ENCODE peak calls at places on chromosomes 13 and 19, in five cellular contexts. E, M, V, R and Z are unnamed samples.

GRCh38 chr19:33288666-33289065 is 13.7 kb downstream of the CEBPA start:
- DNase-seq in E (no peak), M (no peak), V (no peak), R (no peak), Z (no peak)

GRCh38 chr13:50053844-50054243 is 38.6 kb downstream of the KCNRG start:
- DNase-seq in E (no peak), M (no peak), V (no peak), R (no peak), Z (no peak)

GRCh38 chr13:81714513-81714912 is 1373.6 kb upstream of the SPRY2 start:
- DNase-seq in E (no peak), M (no peak), V (peak; percentile 37), R (no peak), Z (no peak)

GRCh38 chr13:106503272-106503671 is 32.2 kb downstream of the EFNB2 start:
- DNase-seq in E (no peak), M (no peak), V (no peak), R (no peak), Z (no peak)

GRCh38 chr19:35459414-35460082 is 11.5 kb downstream of the FFAR2 start:
- DNase-seq in E (no peak), M (no peak), V (no peak), R (peak; percentile 46), Z (no peak)

GRCh38 chr13:20526664-20527063 is 1.0 kb upstream of the CRYL1 start:
- DNase-seq in E (no peak), M (no peak), V (no peak), R (no peak), Z (no peak)

GRCh38 chr13:109666656-109667448 is 119.5 kb downstream of the IRS2 start:
- DNase-seq in E (no peak), M (no peak), V (no peak), R (no peak), Z (no peak)

GRCh38 chr19:14118165-14119051 is 846 bp upstream of the PRKACA start:
- DNase-seq in E (no peak), M (peak; percentile 96), V (peak; percentile 37), R (peak; percentile 77), Z (peak; percentile 47)

GRCh38 chr19:3034845-3035541 is 5.9 kb upstream of the TLE2 start:
- DNase-seq in E (peak; percentile 17), M (peak; percentile 49), V (peak; percentile 53), R (no peak), Z (no peak)

GRCh38 chr19:14950421-14950820 is 9.1 kb downstream of the OR7C2 start:
- DNase-seq in E (no peak), M (no peak), V (no peak), R (no peak), Z (no peak)

GRCh38 chr13:76523740-76524382 is 362.3 kb downstream of the KCTD12 start:
- DNase-seq in E (no peak), M (no peak), V (no peak), R (no peak), Z (no peak)

GRCh38 chr13:48653074-48654054 is at the start of gene CYSLTR2:
- DNase-seq in E (peak; percentile 56), M (no peak), V (peak; percentile 52), R (no peak), Z (no peak)

GRCh38 chr19:55353803-55354697 is 469 bp downstream of the COX6B2 start:
- DNase-seq in E (no peak), M (peak; percentile 82), V (peak; percentile 89), R (peak; percentile 65), Z (no peak)

GRCh38 chr13:111901301-111901905 is 165.5 kb upstream of the SOX1 start:
- DNase-seq in E (no peak), M (no peak), V (no peak), R (no peak), Z (no peak)

GRCh38 chr19:1747285-1748114 is 5.8 kb upstream of the ONECUT3 start:
- DNase-seq in E (peak; percentile 41), M (no peak), V (peak; percentile 89), R (no peak), Z (peak; percentile 10)

GRCh38 chr13:78476910-78477309 is 126.4 kb downstream of the POU4F1 start:
- DNase-seq in E (no peak), M (no peak), V (no peak), R (no peak), Z (no peak)

GRCh38 chr19:28150129-28150528 is 1062.8 kb downstream of the UQCRFS1 start:
- DNase-seq in E (no peak), M (no peak), V (no peak), R (no peak), Z (no peak)

GRCh38 chr19:17183858-17184271 is 31.3 kb upstream of the USE1 start:
- DNase-seq in E (no peak), M (no peak), V (no peak), R (no peak), Z (no peak)

DNA sequence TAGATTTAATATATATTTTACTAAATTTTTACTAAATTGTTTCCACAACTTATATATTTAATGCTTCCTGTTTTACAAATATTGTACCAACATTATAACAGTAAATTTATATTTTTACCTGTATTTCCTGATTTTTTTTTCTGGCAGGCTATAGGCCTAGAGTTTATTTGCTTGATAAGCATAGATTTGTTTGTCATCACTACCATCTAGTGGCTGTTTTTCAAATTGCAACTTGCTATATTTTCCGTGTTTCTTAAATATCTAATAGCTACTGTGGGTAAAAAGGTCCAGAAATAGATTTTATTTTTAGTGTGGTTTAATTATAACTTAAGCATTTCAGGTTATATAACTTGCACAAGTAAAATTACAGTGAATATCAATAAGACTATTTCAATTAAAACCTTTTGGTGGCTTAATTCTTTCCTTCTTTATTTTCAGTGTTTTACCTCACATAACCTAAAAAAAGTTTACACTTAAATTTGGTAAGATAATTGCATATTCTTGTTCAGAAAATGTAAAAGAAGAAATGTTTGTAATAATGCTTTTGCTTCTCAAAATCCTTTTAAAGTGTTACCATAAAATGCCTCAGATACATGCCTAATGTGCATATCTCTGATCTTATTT is 60.6 kb downstream of the NDFIP2 start:
- DNase-seq in E (peak; percentile 56), M (no peak), V (peak; percentile 70), R (no peak), Z (no peak)
- TF ChIP-seq CTCF in E (peak; percentile 43), M (peak; percentile 67), V (peak; percentile 61), R (peak; percentile 89), Z (peak; percentile 24)

DNA sequence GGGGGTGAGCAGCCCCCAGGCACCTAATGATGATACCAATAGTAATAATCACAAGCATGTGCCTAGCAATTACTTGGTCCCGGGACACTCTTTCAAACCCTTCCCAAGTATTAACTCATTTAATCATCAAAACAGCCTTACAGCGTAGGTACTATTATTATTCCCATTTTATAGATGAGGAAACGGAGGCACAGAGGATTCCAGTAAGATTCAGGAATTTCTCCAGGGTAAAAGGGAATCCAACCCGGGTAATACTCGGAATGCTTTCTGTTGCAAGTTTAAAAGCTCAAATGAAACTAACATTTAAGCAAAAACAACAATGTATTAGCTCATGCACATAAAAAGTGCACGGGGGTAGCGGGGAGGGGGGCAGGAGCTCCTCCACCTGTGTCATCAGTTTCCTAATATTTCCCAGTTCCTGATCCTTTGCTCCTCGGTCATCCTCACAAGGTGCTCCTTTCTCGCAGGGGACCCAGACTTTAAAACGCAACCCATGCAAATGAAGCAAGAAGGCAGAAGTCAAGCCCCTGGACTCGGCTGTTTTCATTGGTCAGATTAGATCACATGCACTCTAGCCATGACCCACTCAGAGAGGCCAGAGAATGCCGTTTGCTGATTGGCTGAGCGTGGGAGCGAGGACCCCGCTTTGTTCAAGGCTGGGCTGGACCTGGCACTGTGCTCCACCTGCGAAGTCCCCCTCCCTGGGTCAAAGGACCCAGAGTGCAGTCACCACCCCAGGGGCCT is 38.3 kb upstream of the C19orf12 start:
- DNase-seq in E (no peak), M (no peak), V (no peak), R (no peak), Z (no peak)
- H3K4me3 ChIP-seq in E (no peak overlapping the region), M (no peak overlapping the region), V (no peak overlapping the region), R (no peak overlapping the region), Z (no peak overlapping the region)

GRCh38 chr13:39415403-39415802 is 187.6 kb downstream of the LHFPL6 start:
- DNase-seq in E (peak; percentile 12), M (peak; percentile 61), V (peak; percentile 63), R (peak; percentile 56), Z (no peak)
- TF ChIP-seq CTCF in E (peak; percentile 68), M (no peak), V (peak; percentile 82), R (peak; percentile 79), Z (peak; percentile 60)

DNA sequence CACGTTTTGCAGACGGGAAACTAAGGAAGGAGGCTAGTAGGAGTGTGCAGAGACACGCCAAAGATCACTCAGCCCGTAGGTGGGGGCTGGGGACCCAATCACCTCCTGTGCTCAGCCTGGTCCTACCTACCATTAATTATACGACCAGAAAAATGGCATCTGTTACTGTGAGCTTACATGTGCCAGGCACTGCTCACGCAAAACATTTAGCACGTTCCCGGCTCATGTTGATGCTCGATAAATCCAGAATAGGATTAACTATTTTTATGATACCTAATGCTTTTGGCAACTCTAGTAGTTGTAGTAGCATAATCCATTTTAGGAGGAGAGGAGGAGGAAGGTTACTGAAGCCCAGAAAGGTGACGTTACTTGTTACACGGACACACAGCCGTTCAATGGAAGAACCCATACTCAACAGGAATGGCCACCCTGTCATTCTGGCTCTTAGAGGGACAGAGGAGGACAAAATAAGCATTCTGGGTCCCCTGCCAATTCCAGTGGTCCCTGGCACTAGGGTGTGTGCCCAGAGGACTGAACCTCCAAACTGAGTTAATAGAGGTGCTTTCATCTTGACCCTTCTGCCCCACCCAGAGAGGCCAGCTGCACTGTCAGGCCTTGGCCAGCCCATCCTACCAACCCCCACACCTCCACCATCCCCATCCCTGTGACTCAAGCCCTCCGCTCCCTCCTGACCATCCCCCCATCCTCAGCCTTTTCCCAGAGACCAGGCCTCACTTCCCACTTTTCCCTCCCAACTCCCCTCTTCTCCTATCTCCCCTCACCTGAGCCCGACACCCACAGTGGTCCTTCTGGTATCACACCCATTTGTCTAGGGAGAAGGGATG is 5.0 kb upstream of the EML2 start:
- DNase-seq in E (no peak), M (no peak), V (no peak), R (no peak), Z (no peak)
- H3K4me3 ChIP-seq in E (no peak overlapping the region), M (no peak overlapping the region), V (peak overlapping the region; percentile 90), R (no peak overlapping the region), Z (no peak overlapping the region)

GRCh38 chr19:18856385-18857126 is 24.8 kb downstream of the UPF1 start:
- DNase-seq in E (no peak), M (no peak), V (peak; percentile 43), R (no peak), Z (no peak)
- TF ChIP-seq CTCF in E (peak; percentile 55), M (no peak), V (peak; percentile 55), R (no peak), Z (peak; percentile 51)

GRCh38 chr19:51339687-51340656 is 2.0 kb downstream of the VSIG10L start:
- DNase-seq in E (no peak), M (peak; percentile 100), V (peak; percentile 99), R (peak; percentile 98), Z (peak; percentile 74)
- H3K4me3 ChIP-seq in E (peak overlapping the region; percentile 45), M (peak overlapping the region; percentile 56), V (peak overlapping the region; percentile 62), R (peak overlapping the region; percentile 78), Z (peak overlapping the region; percentile 74)